ENCODE peak calls at places on chromosomes 2 and 18, in eight cellular contexts. Q, C, J, G, F, A, I and N are unnamed samples.
A peak's percentile ranks its signal among the peaks of the same experiment; 100 is the strongest.

GRCh38 chr2:17961789-17962188 is 83.3 kb downstream of the KCNS3 start:
- DNase-seq in Q (no peak), C (no peak), J (no peak), G (no peak), F (no peak), A (no peak), I (no peak), N (no peak)

GRCh38 chr2:238509903-238510302 is 83.2 kb downstream of the ASB1 start:
- DNase-seq in Q (no peak), C (no peak), J (no peak), G (no peak), F (no peak), A (no peak), I (no peak), N (no peak)

GRCh38 chr2:68750592-68751396 is 16.2 kb downstream of the ARHGAP25 start:
- DNase-seq in Q (no peak), C (no peak), J (no peak), G (no peak), F (peak; percentile 74), A (no peak), I (no peak), N (no peak)

GRCh38 chr18:46555724-46556123 is 101.3 kb downstream of the LOXHD1 start:
- DNase-seq in Q (peak; percentile 77), C (no peak), J (peak; percentile 43), G (no peak), F (no peak), A (no peak), I (no peak), N (no peak)

GRCh38 chr2:161571051-161571429 is 53.2 kb upstream of the SLC4A10 start:
- DNase-seq in Q (no peak), C (no peak), J (no peak), G (no peak), F (no peak), A (no peak), I (no peak), N (no peak)

GRCh38 chr2:219034823-219035222 is 6.5 kb downstream of the CFAP65 start:
- DNase-seq in Q (no peak), C (no peak), J (no peak), G (no peak), F (no peak), A (no peak), I (no peak), N (no peak)

GRCh38 chr18:64017870-64018269 is 48.0 kb downstream of the SERPINB8 start:
- DNase-seq in Q (no peak), C (no peak), J (no peak), G (peak; percentile 7), F (no peak), A (no peak), I (peak; percentile 10), N (no peak)

GRCh38 chr2:121570036-121570664 is 39.5 kb downstream of the RNU4ATAC start:
- DNase-seq in Q (no peak), C (no peak), J (no peak), G (no peak), F (no peak), A (peak; percentile 22), I (no peak), N (no peak)

GRCh38 chr18:74244554-74244953 is 47.2 kb downstream of the CYB5A start:
- DNase-seq in Q (no peak), C (no peak), J (no peak), G (no peak), F (no peak), A (no peak), I (no peak), N (no peak)

GRCh38 chr18:79628416-79629248 is 51.0 kb upstream of the CTDP1 start:
- DNase-seq in Q (no peak), C (peak; percentile 49), J (no peak), G (no peak), F (peak; percentile 83), A (no peak), I (no peak), N (no peak)

GRCh38 chr18:46169464-46169941 is 65.3 kb downstream of the HAUS1 start:
- DNase-seq in Q (no peak), C (no peak), J (no peak), G (no peak), F (no peak), A (no peak), I (peak; percentile 51), N (no peak)

GRCh38 chr2:49261791-49262190 is 107.5 kb upstream of the FSHR start:
- DNase-seq in Q (no peak), C (no peak), J (no peak), G (no peak), F (no peak), A (no peak), I (no peak), N (peak; percentile 48)